ENCODE peak calls at places on chromosomes 12 and 14, in six cellular contexts. G, D, Q, P, X and I are unnamed samples.

GRCh38 chr12:20410746-20411145 is 42.4 kb downstream of the PDE3A start:
- DNase-seq in D (no peak), P (no peak), Q (no peak), G (no peak), X (no peak), I (no peak)

GRCh38 chr12:43208221-43208620 is 343.8 kb downstream of the ADAMTS20 start:
- DNase-seq in Q (no peak), P (no peak), X (no peak), G (no peak), D (peak), I (no peak)

GRCh38 chr12:105041186-105041585 is 43.1 kb downstream of the ALDH1L2 start:
- DNase-seq in X (no peak), D (no peak), P (no peak), G (no peak), Q (no peak), I (no peak)

GRCh38 chr12:125393569-125393968 is 328.3 kb downstream of the AACS start:
- DNase-seq in Q (no peak), D (no peak), P (no peak), G (no peak), X (no peak), I (no peak)

GRCh38 chr14:61847861-61848260 is 85.6 kb downstream of the SNAPC1 start:
- DNase-seq in Q (no peak), G (no peak), X (no peak), P (no peak), D (no peak), I (no peak)

GRCh38 chr12:34292736-34293625 is 270.7 kb downstream of the ALG10 start:
- DNase-seq in P (no peak), G (peak), D (no peak), Q (no peak), X (no peak), I (no peak)

GRCh38 chr12:57543666-57544065 is 3.3 kb downstream of the DCTN2 start:
- DNase-seq in G (no peak), D (no peak), X (no peak), P (no peak), Q (no peak), I (no peak)

GRCh38 chr14:72868500-72868899 is 25.4 kb downstream of the DPF3 start:
- DNase-seq in D (no peak), G (no peak), P (no peak), X (no peak), Q (no peak), I (no peak)

GRCh38 chr14:21090940-21091663 is 7.4 kb downstream of the ZNF219 start:
- DNase-seq in Q (no peak), X (no peak), P (peak), D (no peak), G (no peak), I (no peak)

GRCh38 chr12:92550661-92551060 is 152.1 kb upstream of the PLEKHG7 start:
- DNase-seq in Q (no peak), X (no peak), G (no peak), P (no peak), D (no peak), I (no peak)

GRCh38 chr14:104688755-104689619 is at the start of gene INF2:
- DNase-seq in Q (peak), P (peak), G (peak), X (peak), D (no peak), I (no peak)

GRCh38 chr12:87428701-87429277 is 600.4 kb downstream of the C12orf50 start:
- DNase-seq in P (no peak), D (peak), Q (no peak), X (no peak), G (no peak), I (no peak)

GRCh38 chr12:13339091-13339490 is 142.6 kb downstream of the EMP1 start:
- DNase-seq in Q (no peak), X (no peak), D (no peak), G (no peak), P (no peak), I (no peak)

GRCh38 chr12:92596388-92596787 is 106.4 kb upstream of the PLEKHG7 start:
- DNase-seq in D (peak), G (no peak), P (no peak), X (no peak), Q (no peak), I (no peak)

GRCh38 chr12:116390656-116391335 is 113.3 kb upstream of the MED13L start:
- DNase-seq in P (no peak), X (no peak), G (no peak), Q (no peak), D (peak), I (no peak)

GRCh38 chr14:54981698-54982097 is 45.2 kb downstream of the WDHD1 start:
- DNase-seq in X (no peak), P (no peak), G (no peak), D (no peak), Q (peak), I (no peak)

GRCh38 chr12:108734200-108734906 is 3.0 kb upstream of the CORO1C start:
- DNase-seq in X (no peak), G (peak), D (peak), P (no peak), Q (peak), I (peak)

GRCh38 chr12:3670083-3670620 is 82.8 kb downstream of the CRACR2A start:
- DNase-seq in X (no peak), D (no peak), P (no peak), G (no peak), Q (no peak), I (no peak)

GRCh38 chr12:110077769-110078168 is 29.4 kb upstream of the C12orf76 start:
- DNase-seq in Q (no peak), X (no peak), G (no peak), P (no peak), D (no peak), I (no peak)

GRCh38 chr14:80930836-80931389 is 10.6 kb downstream of the CEP128 start:
- DNase-seq in G (no peak), Q (peak), D (peak), X (peak), P (no peak), I (peak)

GRCh38 chr12:80189241-80189640 is 89.9 kb downstream of the OTOGL start:
- DNase-seq in D (peak), G (no peak), X (no peak), P (no peak), Q (no peak), I (peak)

GRCh38 chr14:60643443-60644402 is 5.6 kb downstream of the SIX1 start:
- DNase-seq in G (peak), D (no peak), P (peak), Q (no peak), X (no peak), I (peak)

GRCh38 chr12:115267464-115267863 is 583.5 kb upstream of the TBX3 start:
- DNase-seq in D (no peak), Q (no peak), G (no peak), P (no peak), X (no peak), I (no peak)

DNA sequence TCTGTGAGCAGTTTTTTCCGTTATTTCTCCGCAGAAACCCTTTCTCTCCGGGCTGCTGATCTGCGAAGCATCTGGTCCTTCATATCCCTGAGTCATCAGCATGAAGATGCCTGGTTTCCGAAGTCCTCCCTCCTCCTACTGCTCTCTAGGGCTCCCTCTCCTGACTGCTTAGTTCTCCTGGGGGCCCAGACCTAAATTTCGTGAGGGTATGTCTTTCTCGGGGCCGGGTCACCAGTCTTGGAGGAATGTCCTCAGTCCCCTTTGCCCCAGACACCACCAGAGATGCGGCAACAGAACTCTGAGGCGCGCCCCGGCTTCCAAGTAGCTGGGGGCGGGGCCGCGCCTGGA is 622 bp upstream of the BICDL1 start:
- DNase-seq in P (no peak), G (no peak), D (peak), Q (no peak), X (no peak), I (no peak)
- H3K4me3 ChIP-seq in P (peak), G (peak), D (peak), Q (peak), X (peak), I (no peak)

GRCh38 chr12:54010972-54011664 is 2.3 kb downstream of the HOXC8 start:
- DNase-seq in G (no peak), P (no peak), X (no peak), D (no peak), Q (no peak), I (no peak)

GRCh38 chr12:54010053-54010971 is 1.5 kb downstream of the HOXC8 start:
- DNase-seq in Q (no peak), G (no peak), D (no peak), X (no peak), P (no peak), I (no peak)

GRCh38 chr12:54014315-54015209 is 5.8 kb downstream of the HOXC8 start:
- DNase-seq in Q (no peak), D (no peak), P (no peak), G (no peak), X (no peak), I (no peak)

GRCh38 chr12:54011665-54012532 is 3.1 kb downstream of the HOXC8 start:
- DNase-seq in P (peak), Q (no peak), D (no peak), G (peak), X (no peak), I (no peak)

GRCh38 chr12:54012631-54013398 is 4.0 kb downstream of the HOXC8 start:
- DNase-seq in Q (no peak), D (no peak), G (no peak), X (no peak), P (no peak), I (no peak)
- H3K4me3 ChIP-seq in Q (no peak), D (no peak), G (no peak), X (no peak), P (no peak), I (no peak)

DNA sequence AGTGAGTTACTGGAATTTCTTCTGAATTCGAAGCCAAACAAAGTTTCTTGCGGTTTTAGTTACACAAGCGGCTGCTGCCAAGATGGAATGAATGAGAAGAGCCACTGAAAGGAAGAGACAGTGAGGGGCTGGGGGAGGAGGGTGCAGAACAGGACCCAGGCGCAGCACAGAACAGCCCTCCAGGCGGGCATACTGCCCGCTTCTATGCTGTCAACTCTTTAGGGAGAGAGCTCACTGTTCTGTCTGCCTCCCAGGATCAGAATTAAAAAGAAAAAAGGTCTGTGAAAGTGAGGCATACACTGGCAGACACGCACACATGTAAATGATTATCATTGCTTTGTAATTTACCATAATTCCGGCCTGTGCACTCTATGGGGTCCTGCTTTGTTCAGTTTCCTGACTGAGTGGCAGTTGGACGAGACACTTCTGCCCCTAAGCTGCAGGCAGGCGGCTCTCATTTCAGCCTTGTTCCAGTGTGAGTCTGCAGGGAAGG is 231.6 kb downstream of the CACNA1C start:
- DNase-seq in D (peak), P (no peak), X (no peak), G (no peak), Q (no peak), I (no peak)
- H3K4me3 ChIP-seq in D (no peak), P (no peak), X (no peak), G (no peak), Q (no peak), I (no peak)

DNA sequence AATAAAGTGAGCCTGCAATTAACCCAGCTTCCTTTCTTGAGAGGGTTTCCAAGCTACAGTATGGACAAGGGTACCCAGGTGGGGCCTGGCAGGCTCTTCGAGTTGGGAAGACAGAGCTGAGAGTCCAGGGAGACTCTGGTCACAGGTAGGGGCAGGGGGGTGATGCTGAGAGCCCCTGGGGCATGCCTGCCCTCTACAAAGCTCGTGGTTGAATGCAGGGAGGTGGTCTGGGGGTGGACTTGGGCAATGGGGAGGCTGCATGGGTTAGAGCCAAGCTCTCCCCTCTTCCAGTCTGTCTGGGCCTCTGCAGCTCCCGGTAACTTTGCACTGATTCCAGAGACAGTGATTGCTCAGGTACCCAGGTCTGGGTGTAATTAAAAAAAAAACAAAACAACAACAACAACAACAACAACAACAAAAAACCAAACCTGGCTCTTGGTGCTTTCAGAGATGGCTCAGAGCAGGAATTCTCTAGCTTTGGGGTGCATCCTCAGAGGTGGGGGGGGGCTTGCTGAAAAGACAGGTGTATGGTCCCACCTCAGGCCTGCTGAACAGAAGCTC is 30.8 kb upstream of the PPP2R5C start:
- DNase-seq in X (no peak), G (no peak), P (peak), Q (no peak), D (no peak), I (no peak)
- H3K4me3 ChIP-seq in X (peak), G (no peak), P (no peak), Q (no peak), D (no peak), I (no peak)

GRCh38 chr14:32435411-32435810 is 106.3 kb downstream of the AKAP6 start:
- DNase-seq in G (no peak), P (no peak), X (no peak), D (no peak), Q (no peak), I (no peak)

GRCh38 chr14:32432813-32433538 is 103.9 kb downstream of the AKAP6 start:
- DNase-seq in Q (no peak), D (no peak), P (no peak), X (no peak), G (no peak), I (no peak)

GRCh38 chr14:32436993-32437392 is 107.9 kb downstream of the AKAP6 start:
- DNase-seq in D (no peak), G (no peak), X (no peak), Q (no peak), P (no peak), I (no peak)

GRCh38 chr14:32434180-32434579 is 105.1 kb downstream of the AKAP6 start:
- DNase-seq in X (no peak), Q (no peak), D (no peak), G (no peak), P (no peak), I (no peak)

DNA sequence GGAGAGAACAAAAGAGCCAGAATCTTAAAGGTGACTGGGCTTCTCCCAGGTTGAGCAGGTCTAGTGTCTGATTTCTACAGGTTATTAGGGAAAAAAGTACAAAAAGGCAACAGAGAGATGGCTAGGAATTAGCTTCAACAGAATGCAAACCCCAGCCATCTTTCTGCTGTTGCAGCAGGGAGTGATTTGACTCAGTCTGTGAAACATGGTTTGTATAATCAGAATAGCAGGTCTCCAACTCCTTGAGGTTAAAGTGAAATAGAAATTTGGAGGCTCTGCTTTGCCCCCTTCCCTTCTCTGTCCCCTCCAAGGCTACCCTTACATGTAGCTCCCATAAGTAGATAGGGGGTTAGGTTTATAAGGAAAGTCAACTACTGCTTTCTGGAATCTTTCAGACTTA is 105.8 kb downstream of the AKAP6 start:
- DNase-seq in Q (no peak), D (no peak), G (no peak), P (no peak), X (no peak), I (no peak)
- H3K4me3 ChIP-seq in Q (no peak), D (no peak), G (no peak), P (no peak), X (no peak), I (no peak)

GRCh38 chr12:123113038-123113437 is 37.9 kb downstream of the PITPNM2 start:
- DNase-seq in X (no peak), P (no peak), D (no peak), Q (no peak), G (no peak), I (no peak)

GRCh38 chr12:123118397-123118945 is 32.4 kb downstream of the PITPNM2 start:
- DNase-seq in Q (no peak), P (no peak), D (no peak), G (no peak), X (no peak), I (no peak)

GRCh38 chr12:123111498-123112165 is 39.3 kb downstream of the PITPNM2 start:
- DNase-seq in X (no peak), G (no peak), Q (no peak), D (peak), P (no peak), I (no peak)

GRCh38 chr12:123115409-123116111 is 35.3 kb downstream of the PITPNM2 start:
- DNase-seq in Q (no peak), P (no peak), X (no peak), G (no peak), D (peak), I (peak)

DNA sequence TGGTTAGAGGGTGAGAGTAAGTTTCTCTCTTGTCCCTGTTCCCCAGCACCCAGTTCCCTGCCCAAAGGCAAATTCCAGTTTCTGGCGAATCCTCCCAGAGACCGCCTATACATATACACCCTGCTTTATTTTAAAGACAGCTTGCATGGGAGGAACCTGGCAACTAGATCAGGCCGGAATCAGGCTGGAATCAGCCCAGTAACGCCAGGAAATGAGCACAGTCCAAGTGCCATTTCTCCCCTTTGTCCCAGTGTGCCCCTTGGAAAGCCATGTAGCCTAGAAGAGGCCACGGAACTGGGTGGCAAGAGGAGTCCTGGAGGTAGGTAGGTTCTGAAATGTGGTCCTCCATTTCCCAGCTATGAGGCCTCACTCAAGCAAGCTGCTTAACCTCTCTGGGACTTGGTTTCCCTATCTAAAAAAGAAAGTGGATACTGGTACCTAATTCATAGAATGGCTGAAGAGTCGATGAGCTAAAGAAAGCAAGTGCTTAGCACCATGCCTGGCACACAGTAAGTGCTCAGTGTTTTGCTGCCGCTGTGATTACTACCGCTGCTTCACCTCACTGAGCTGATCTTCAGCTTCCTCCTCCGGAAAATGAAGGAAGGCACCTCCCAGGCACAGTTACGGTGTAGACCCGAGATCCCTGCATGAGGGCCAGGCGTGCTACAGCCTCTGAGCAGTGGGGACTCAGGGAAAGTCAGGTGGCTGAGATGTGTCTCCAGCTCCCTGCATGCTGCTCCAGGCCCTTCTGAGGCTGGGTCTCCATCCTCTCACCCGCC is 36.4 kb downstream of the PITPNM2 start:
- DNase-seq in G (no peak), X (no peak), D (no peak), P (no peak), Q (no peak), I (no peak)
- H3K4me3 ChIP-seq in G (no peak), X (peak), D (no peak), P (no peak), Q (no peak), I (no peak)

GRCh38 chr12:64665506-64665905 is 55.2 kb downstream of the RASSF3 start:
- DNase-seq in P (no peak), D (no peak), X (peak), Q (peak), G (peak), I (no peak)

GRCh38 chr12:64670039-64670438 is 59.7 kb downstream of the RASSF3 start:
- DNase-seq in X (peak), G (no peak), Q (peak), P (no peak), D (no peak), I (no peak)

GRCh38 chr12:64669270-64669842 is 59.1 kb downstream of the RASSF3 start:
- DNase-seq in G (peak), X (peak), D (no peak), Q (peak), P (peak), I (no peak)

GRCh38 chr12:64663019-64663418 is 52.7 kb downstream of the RASSF3 start:
- DNase-seq in G (no peak), D (no peak), Q (no peak), P (no peak), X (no peak), I (no peak)

DNA sequence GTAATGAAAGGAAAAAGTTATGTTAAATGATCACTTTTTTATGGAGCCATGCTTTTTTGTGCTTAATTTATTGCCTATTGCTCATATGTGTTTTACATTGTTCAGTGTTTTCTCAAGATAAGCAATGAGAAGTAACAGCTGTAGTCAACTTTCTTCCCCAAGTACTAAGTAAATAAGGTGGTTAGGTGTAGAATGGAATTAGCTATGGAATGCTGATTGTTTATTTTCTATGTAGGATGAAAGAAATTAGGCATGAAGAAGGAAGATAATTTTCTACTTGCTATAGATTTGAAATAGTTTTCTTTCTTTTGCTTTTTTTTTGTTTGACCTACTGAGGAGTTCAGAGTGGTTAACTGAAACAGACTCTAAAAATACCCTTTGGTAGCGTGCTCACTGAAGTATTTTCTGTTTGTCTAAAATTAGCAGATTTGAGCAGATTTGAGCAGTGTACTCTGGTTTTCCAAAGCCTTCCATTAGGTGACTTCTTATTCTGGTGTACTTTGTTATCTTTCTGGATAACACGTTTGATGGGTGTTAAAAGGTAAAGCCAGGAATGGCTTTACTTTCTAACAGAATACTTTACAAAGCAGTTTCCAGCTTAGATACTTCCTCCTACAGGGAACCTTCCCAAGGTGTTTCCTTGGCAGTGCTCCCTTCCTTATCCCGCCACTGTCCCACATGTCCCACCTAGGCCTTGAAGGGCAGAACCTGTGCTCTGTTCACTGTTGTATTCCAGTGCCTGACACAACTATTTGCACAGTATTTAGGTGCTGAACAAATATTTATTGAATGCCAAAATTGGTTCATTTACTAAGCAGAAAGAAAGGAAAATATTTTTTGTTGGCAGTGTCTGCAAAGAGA is 56.0 kb downstream of the RASSF3 start:
- DNase-seq in X (no peak), D (no peak), P (no peak), G (no peak), Q (no peak), I (no peak)
- H3K4me3 ChIP-seq in X (peak), D (no peak), P (no peak), G (no peak), Q (peak), I (no peak)